ENCODE peak calls at places on chromosome 11, in nine cellular contexts. P, D, U, Y, R, M, F, Z and A are unnamed samples.

GRCh38 chr11:71395010-71395560 is 53.1 kb downstream of the DHCR7 start:
- DNase-seq in P (no peak), D (no peak), U (no peak), Y (no peak), R (no peak), M (no peak), F (no peak), Z (no peak), A (no peak)

GRCh38 chr11:110948112-110948511 is 235.9 kb upstream of the ARHGAP20 start:
- DNase-seq in P (no peak), D (no peak), U (no peak), Y (no peak), R (peak), M (no peak), F (no peak), Z (no peak), A (no peak)

GRCh38 chr11:2540521-2541320 is 95.9 kb downstream of the KCNQ1 start:
- DNase-seq in P (no peak), D (no peak), U (no peak), Y (no peak), R (no peak), M (no peak), F (no peak), Z (no peak), A (no peak)

GRCh38 chr11:109864834-109865557 is 228.2 kb upstream of the ZC3H12C start:
- DNase-seq in P (no peak), D (no peak), U (peak), Y (no peak), R (peak), M (no peak), F (no peak), Z (no peak), A (no peak)

GRCh38 chr11:1546077-1546535 is 26.0 kb downstream of the DUSP8 start:
- DNase-seq in P (no peak), D (peak), U (no peak), Y (no peak), R (no peak), M (no peak), F (no peak), Z (no peak), A (no peak)

GRCh38 chr11:47967577-47968230 is 12.7 kb upstream of the PTPRJ start:
- DNase-seq in P (no peak), D (no peak), U (peak), Y (no peak), R (no peak), M (no peak), F (no peak), Z (no peak), A (no peak)

GRCh38 chr11:106276859-106277436 is 199.5 kb downstream of the AASDHPPT start:
- DNase-seq in P (no peak), D (no peak), U (peak), Y (no peak), R (peak), M (no peak), F (no peak), Z (no peak), A (no peak)

GRCh38 chr11:86245369-86246292 is 1.1 kb downstream of the EED start:
- DNase-seq in P (no peak), D (no peak), U (no peak), Y (peak), R (peak), M (no peak), F (no peak), Z (no peak), A (peak)

GRCh38 chr11:71342116-71342515 is 89.7 kb upstream of the SHANK2 start:
- DNase-seq in P (no peak), D (no peak), U (peak), Y (no peak), R (no peak), M (no peak), F (no peak), Z (no peak), A (no peak)

GRCh38 chr11:87966744-87967143 is 208.5 kb downstream of the RAB38 start:
- DNase-seq in P (no peak), D (no peak), U (no peak), Y (no peak), R (peak), M (no peak), F (no peak), Z (no peak), A (no peak)

GRCh38 chr11:68381716-68382115 is 69.3 kb downstream of the LRP5 start:
- DNase-seq in P (no peak), D (no peak), U (no peak), Y (no peak), R (no peak), M (no peak), F (no peak), Z (no peak), A (no peak)

GRCh38 chr11:2728663-2729332 is 29.0 kb upstream of the KCNQ1OT1 start:
- DNase-seq in P (no peak), D (no peak), U (no peak), Y (no peak), R (no peak), M (no peak), F (no peak), Z (no peak), A (no peak)